ENCODE peak calls at places on chromosomes 2 and 18, in five cellular contexts. One of them, this sample, is unnamed.

GRCh38 chr18:9596257-9596656 is 18.1 kb downstream of the PPP4R1 start:
- DNase-seq in CD4-positive, alpha-beta T cell: no peak
- DNase-seq in choroid plexus epithelial cell: no peak
- DNase-seq in IMR-90: no peak
- DNase-seq in mesothelial cell of epicardium: no peak
- DNase-seq in this sample: no peak

GRCh38 chr18:11859903-11860407 is 8.7 kb downstream of the CHMP1B start:
- DNase-seq in mesothelial cell of epicardium: no peak
- DNase-seq in CD4-positive, alpha-beta T cell: no peak
- DNase-seq in IMR-90: peak; percentile 90
- DNase-seq in choroid plexus epithelial cell: peak; percentile 67
- DNase-seq in this sample: peak; percentile 97

GRCh38 chr2:122182631-122183030 is 427.2 kb downstream of the TSN start:
- DNase-seq in choroid plexus epithelial cell: no peak
- DNase-seq in CD4-positive, alpha-beta T cell: no peak
- DNase-seq in mesothelial cell of epicardium: no peak
- DNase-seq in IMR-90: no peak
- DNase-seq in this sample: no peak

GRCh38 chr2:171956135-171956830 is 34.0 kb downstream of the HAT1 start:
- DNase-seq in IMR-90: no peak
- DNase-seq in mesothelial cell of epicardium: no peak
- DNase-seq in choroid plexus epithelial cell: no peak
- DNase-seq in CD4-positive, alpha-beta T cell: no peak
- DNase-seq in this sample: no peak

GRCh38 chr2:29443086-29443485 is 327.9 kb downstream of the CLIP4 start:
- DNase-seq in IMR-90: no peak
- DNase-seq in CD4-positive, alpha-beta T cell: no peak
- DNase-seq in mesothelial cell of epicardium: no peak
- DNase-seq in choroid plexus epithelial cell: no peak
- DNase-seq in this sample: no peak

GRCh38 chr2:116074161-116074560 is 1631.7 kb downstream of the DPP10 start:
- DNase-seq in IMR-90: no peak
- DNase-seq in CD4-positive, alpha-beta T cell: no peak
- DNase-seq in mesothelial cell of epicardium: no peak
- DNase-seq in choroid plexus epithelial cell: no peak
- DNase-seq in this sample: no peak

GRCh38 chr2:37705191-37705590 is 33.7 kb upstream of the CDC42EP3 start:
- DNase-seq in IMR-90: peak; percentile 21
- DNase-seq in CD4-positive, alpha-beta T cell: no peak
- DNase-seq in mesothelial cell of epicardium: no peak
- DNase-seq in choroid plexus epithelial cell: no peak
- DNase-seq in this sample: no peak

GRCh38 chr2:112480540-112481049 is 1.4 kb upstream of the TTL start:
- DNase-seq in IMR-90: no peak
- DNase-seq in CD4-positive, alpha-beta T cell: no peak
- DNase-seq in mesothelial cell of epicardium: no peak
- DNase-seq in choroid plexus epithelial cell: no peak
- DNase-seq in this sample: no peak

GRCh38 chr18:48741866-48742265 is 203.0 kb downstream of the CTIF start:
- DNase-seq in mesothelial cell of epicardium: no peak
- DNase-seq in choroid plexus epithelial cell: no peak
- DNase-seq in IMR-90: no peak
- DNase-seq in CD4-positive, alpha-beta T cell: no peak
- DNase-seq in this sample: no peak

GRCh38 chr18:22417496-22418188 is at the start of gene CTAGE1:
- DNase-seq in choroid plexus epithelial cell: peak; percentile 36
- DNase-seq in CD4-positive, alpha-beta T cell: no peak
- DNase-seq in IMR-90: peak; percentile 65
- DNase-seq in mesothelial cell of epicardium: no peak
- DNase-seq in this sample: no peak

GRCh38 chr2:16175247-16175825 is 235.0 kb downstream of the MYCN start:
- DNase-seq in CD4-positive, alpha-beta T cell: no peak
- DNase-seq in choroid plexus epithelial cell: no peak
- DNase-seq in IMR-90: no peak
- DNase-seq in mesothelial cell of epicardium: no peak
- DNase-seq in this sample: no peak

GRCh38 chr2:161059388-161059787 is 100.8 kb upstream of the TANK start:
- DNase-seq in CD4-positive, alpha-beta T cell: no peak
- DNase-seq in choroid plexus epithelial cell: no peak
- DNase-seq in IMR-90: no peak
- DNase-seq in mesothelial cell of epicardium: no peak
- DNase-seq in this sample: no peak

GRCh38 chr2:96788393-96789244 is 27.4 kb upstream of the CNNM3 start:
- DNase-seq in CD4-positive, alpha-beta T cell: no peak
- DNase-seq in IMR-90: peak; percentile 15
- DNase-seq in choroid plexus epithelial cell: peak; percentile 14
- DNase-seq in mesothelial cell of epicardium: no peak
- DNase-seq in this sample: peak; percentile 54

GRCh38 chr2:505931-506330 is 171.3 kb downstream of the TMEM18 start:
- DNase-seq in choroid plexus epithelial cell: no peak
- DNase-seq in IMR-90: no peak
- DNase-seq in CD4-positive, alpha-beta T cell: no peak
- DNase-seq in mesothelial cell of epicardium: no peak
- DNase-seq in this sample: no peak

GRCh38 chr2:219060821-219061791 is at the start of gene IHH:
- DNase-seq in CD4-positive, alpha-beta T cell: no peak
- DNase-seq in choroid plexus epithelial cell: no peak
- DNase-seq in IMR-90: no peak
- DNase-seq in mesothelial cell of epicardium: no peak
- DNase-seq in this sample: no peak

GRCh38 chr2:168948621-168949212 is 47.6 kb downstream of the G6PC2 start:
- DNase-seq in CD4-positive, alpha-beta T cell: no peak
- DNase-seq in IMR-90: peak; percentile 6
- DNase-seq in choroid plexus epithelial cell: peak; percentile 46
- DNase-seq in mesothelial cell of epicardium: no peak
- DNase-seq in this sample: peak; percentile 41

GRCh38 chr2:168945508-168945907 is 44.4 kb downstream of the G6PC2 start:
- DNase-seq in CD4-positive, alpha-beta T cell: no peak
- DNase-seq in mesothelial cell of epicardium: no peak
- DNase-seq in choroid plexus epithelial cell: no peak
- DNase-seq in IMR-90: no peak
- DNase-seq in this sample: no peak

GRCh38 chr2:168939918-168940317 is 38.8 kb downstream of the G6PC2 start:
- DNase-seq in CD4-positive, alpha-beta T cell: no peak
- DNase-seq in IMR-90: no peak
- DNase-seq in mesothelial cell of epicardium: no peak
- DNase-seq in choroid plexus epithelial cell: no peak
- DNase-seq in this sample: no peak

GRCh38 chr2:168941297-168941696 is 40.2 kb downstream of the G6PC2 start:
- DNase-seq in mesothelial cell of epicardium: no peak
- DNase-seq in choroid plexus epithelial cell: no peak
- DNase-seq in IMR-90: no peak
- DNase-seq in CD4-positive, alpha-beta T cell: no peak
- DNase-seq in this sample: no peak

DNA sequence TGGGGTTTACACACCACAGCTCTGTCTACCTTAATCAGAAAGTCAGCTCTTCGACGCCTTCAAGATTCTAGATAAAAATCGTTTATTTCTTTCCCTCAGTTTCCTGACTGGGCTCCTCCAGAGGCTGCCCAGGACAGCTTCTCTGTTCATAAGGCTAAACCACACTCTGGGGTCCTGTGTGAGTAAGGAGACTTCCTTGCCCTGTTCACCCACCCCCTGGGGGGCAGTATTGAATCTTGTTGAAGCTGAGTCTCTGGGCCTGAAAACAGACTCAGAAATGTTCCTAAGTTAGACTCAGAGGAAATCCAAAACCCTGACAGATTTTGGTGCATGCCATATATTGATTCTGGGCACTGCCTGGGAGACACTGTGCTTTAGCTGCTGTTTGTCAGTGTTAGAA is 43.0 kb downstream of the G6PC2 start:
- DNase-seq in CD4-positive, alpha-beta T cell: no peak
- DNase-seq in choroid plexus epithelial cell: no peak
- DNase-seq in IMR-90: no peak
- DNase-seq in mesothelial cell of epicardium: no peak
- DNase-seq in this sample: no peak
- TF ChIP-seq CTCF in CD4-positive, alpha-beta T cell: no peak
- TF ChIP-seq CTCF in choroid plexus epithelial cell: no peak
- TF ChIP-seq CTCF in IMR-90: no peak
- TF ChIP-seq CTCF in mesothelial cell of epicardium: no peak
- TF ChIP-seq CTCF in this sample: no peak

DNA sequence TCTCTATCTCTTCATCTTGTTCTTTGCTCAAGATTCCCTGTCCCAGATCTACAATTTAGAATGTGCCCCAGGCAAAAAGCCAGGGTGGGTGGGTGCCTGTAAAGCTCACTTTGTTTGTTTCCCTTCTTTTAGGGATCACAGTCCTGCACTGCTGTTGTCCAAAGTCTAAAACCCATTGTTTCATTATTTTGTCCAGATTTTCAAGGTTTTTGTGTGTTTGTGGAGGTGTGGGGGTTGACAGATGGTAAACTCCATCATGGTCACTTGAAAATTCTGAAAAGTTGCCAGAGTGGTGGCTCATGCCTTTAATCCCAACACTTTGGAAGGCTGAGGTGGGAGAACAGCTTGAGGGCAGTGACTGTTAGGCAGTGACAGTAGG is 41.5 kb downstream of the YES1 start:
- DNase-seq in CD4-positive, alpha-beta T cell: no peak
- DNase-seq in mesothelial cell of epicardium: no peak
- DNase-seq in choroid plexus epithelial cell: no peak
- DNase-seq in IMR-90: no peak
- DNase-seq in this sample: no peak
- TF ChIP-seq CTCF in CD4-positive, alpha-beta T cell: no peak
- TF ChIP-seq CTCF in mesothelial cell of epicardium: no peak
- TF ChIP-seq CTCF in choroid plexus epithelial cell: no peak
- TF ChIP-seq CTCF in IMR-90: no peak
- TF ChIP-seq CTCF in this sample: no peak

DNA sequence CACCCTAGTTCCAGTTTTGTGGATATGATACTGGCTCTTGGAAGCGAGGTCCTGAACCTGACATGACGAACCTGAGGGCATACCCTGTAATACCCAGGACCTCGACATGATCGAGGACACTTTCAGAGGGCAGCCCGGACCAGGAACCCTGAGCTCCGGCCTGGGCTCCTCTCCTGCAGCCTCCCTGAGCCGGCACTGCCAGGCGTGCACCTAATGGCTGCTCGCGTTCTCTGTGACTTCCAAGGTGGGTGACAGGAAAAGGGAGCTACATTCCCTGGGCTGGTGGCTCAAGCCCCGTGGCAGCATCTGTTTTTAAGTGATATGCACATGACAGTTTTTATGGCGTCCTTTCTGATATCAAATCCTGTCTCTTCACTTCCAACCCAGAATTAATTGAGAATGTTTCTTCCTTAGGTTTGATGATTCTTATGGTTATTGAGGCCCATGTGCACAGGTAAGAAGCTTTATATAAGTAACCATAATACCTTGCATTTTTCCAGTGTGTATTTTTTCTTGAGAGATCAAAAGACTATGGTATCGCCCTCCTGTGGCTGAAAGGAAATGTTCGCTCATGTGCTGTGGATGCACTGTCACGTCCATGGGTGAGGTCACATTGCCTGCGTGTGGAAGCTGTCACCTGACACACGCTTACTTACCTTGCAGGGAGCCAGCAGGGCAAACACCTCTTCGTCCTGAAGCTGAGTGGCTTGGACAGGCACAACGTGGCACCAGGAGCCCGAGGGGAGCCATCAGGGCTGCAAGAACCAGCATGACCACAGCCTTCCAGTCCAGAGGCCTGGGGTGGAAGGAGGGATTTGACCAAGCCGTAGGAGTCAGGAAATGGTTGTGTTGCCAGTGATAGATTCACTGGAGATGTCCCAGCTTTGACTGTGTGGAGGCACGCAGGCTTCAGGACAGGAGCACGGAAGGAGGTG is 367.4 kb upstream of the MYT1L start:
- DNase-seq in mesothelial cell of epicardium: no peak
- DNase-seq in choroid plexus epithelial cell: peak; percentile 1
- DNase-seq in IMR-90: no peak
- DNase-seq in CD4-positive, alpha-beta T cell: no peak
- DNase-seq in this sample: no peak
- TF ChIP-seq CTCF in mesothelial cell of epicardium: peak; percentile 48
- TF ChIP-seq CTCF in choroid plexus epithelial cell: no peak
- TF ChIP-seq CTCF in IMR-90: no peak
- TF ChIP-seq CTCF in CD4-positive, alpha-beta T cell: no peak
- TF ChIP-seq CTCF in this sample: no peak

DNA sequence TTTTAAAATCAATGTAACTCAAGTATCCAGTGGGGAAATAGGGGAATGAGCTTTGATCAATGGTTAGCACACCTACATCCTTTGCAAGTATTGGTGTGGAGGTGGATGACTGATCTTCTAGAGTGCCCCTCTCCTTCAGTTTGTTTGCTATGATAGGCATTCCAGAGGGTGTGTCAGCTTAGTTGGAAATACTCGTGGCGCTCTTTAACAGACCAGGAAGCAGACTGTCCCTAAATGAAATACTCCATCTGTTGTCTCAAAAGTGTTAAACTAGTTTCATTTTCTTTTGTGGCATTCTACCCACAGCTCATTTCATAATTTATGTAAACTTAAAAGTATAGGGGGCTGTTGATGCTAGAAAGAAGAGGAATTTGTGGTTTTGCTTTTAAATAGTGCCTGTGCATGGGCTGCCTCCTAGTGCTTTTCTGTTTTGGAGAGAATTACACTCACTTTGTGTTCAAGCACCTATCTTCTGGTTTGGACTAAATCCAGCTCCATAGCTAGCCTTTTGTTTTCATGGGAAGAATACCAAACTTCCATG is 66.2 kb downstream of the STAT1 start:
- DNase-seq in choroid plexus epithelial cell: peak; percentile 91
- DNase-seq in CD4-positive, alpha-beta T cell: no peak
- DNase-seq in mesothelial cell of epicardium: no peak
- DNase-seq in IMR-90: peak; percentile 81
- DNase-seq in this sample: peak; percentile 58
- TF ChIP-seq CTCF in choroid plexus epithelial cell: peak; percentile 58
- TF ChIP-seq CTCF in CD4-positive, alpha-beta T cell: no peak
- TF ChIP-seq CTCF in mesothelial cell of epicardium: no peak
- TF ChIP-seq CTCF in IMR-90: peak; percentile 39
- TF ChIP-seq CTCF in this sample: no peak

GRCh38 chr2:119008108-119008507 is 66.1 kb downstream of the MARCO start:
- DNase-seq in IMR-90: no peak
- DNase-seq in CD4-positive, alpha-beta T cell: no peak
- DNase-seq in mesothelial cell of epicardium: no peak
- DNase-seq in choroid plexus epithelial cell: no peak
- DNase-seq in this sample: peak; percentile 58
- TF ChIP-seq CTCF in IMR-90: no peak
- TF ChIP-seq CTCF in CD4-positive, alpha-beta T cell: no peak
- TF ChIP-seq CTCF in mesothelial cell of epicardium: no peak
- TF ChIP-seq CTCF in choroid plexus epithelial cell: no peak
- TF ChIP-seq CTCF in this sample: peak; percentile 27

This sample was measured in MCF 10A.